ENCODE peak calls at places on chromosomes 4 and X, in nine cellular contexts. G is activated T-cell treated with anti-CD3 and anti-CD28 coated beads, Interleukin-2, amount 50 U/mL, for 72 hours; F is GM23338; U is WTC11; I is iPS-NIHi11; N is activated naive CD4-positive, alpha-beta T cell; O is NCI-H1092; R is uterus; Y is adipocyte. M is an unnamed sample.
A peak's percentile ranks its signal among the peaks of the same experiment; 100 is the strongest.

GRCh38 chr4:87649980-87650379 is at the start of gene DMP1:
- DNase-seq in G (no peak), F (no peak), U (no peak), I (no peak), N (no peak), O (no peak), R (no peak), Y (no peak), M (no peak)

GRCh38 chr4:120724656-120725055 is 197.9 kb downstream of the PRDM5 start:
- DNase-seq in G (no peak), F (no peak), U (no peak), I (no peak), N (no peak), O (no peak), R (no peak), Y (no peak), M (no peak)

GRCh38 chr4:184811484-184812180 is 14.1 kb downstream of the ACSL1 start:
- DNase-seq in G (no peak), F (no peak), U (no peak), I (no peak), N (no peak), O (no peak), R (peak; percentile 43), Y (no peak), M (no peak)

GRCh38 chr4:155734065-155734464 is 24.8 kb upstream of the GUCY1B1 start:
- DNase-seq in G (no peak), F (no peak), U (no peak), I (no peak), N (no peak), O (no peak), R (no peak), Y (peak; percentile 55), M (no peak)

GRCh38 chr4:15525080-15525479 is 55.4 kb downstream of the CC2D2A start:
- DNase-seq in G (no peak), F (no peak), U (no peak), I (no peak), N (no peak), O (no peak), R (no peak), Y (no peak), M (no peak)

GRCh38 chr4:136931771-136932170 is 600.5 kb downstream of the PCDH18 start:
- DNase-seq in G (no peak), F (no peak), U (no peak), I (no peak), N (no peak), O (no peak), R (no peak), Y (peak; percentile 5), M (no peak)

GRCh38 chr4:64146030-64146429 is 263.2 kb downstream of the TECRL start:
- DNase-seq in G (no peak), F (no peak), U (no peak), I (no peak), N (no peak), O (no peak), R (no peak), Y (no peak), M (no peak)

GRCh38 chr4:78784255-78784654 is 8.1 kb downstream of the BMP2K start:
- DNase-seq in G (no peak), F (no peak), U (no peak), I (no peak), N (no peak), O (no peak), R (no peak), Y (peak; percentile 66), M (no peak)

GRCh38 chrX:2430265-2430825 is 70.4 kb downstream of the DHRSX start:
- DNase-seq in G (no peak), F (no peak), U (no peak), I (no peak), N (no peak), O (no peak), R (no peak), Y (no peak), M (no peak)

M was measured in endodermal cell.